ENCODE peak calls at places on chromosomes 12 and 14, in nine cellular contexts. H is stimulated activated naive CD4-positive, alpha-beta T cell; G is COR-L47; N is mesothelial cell of epicardium; O is activated naive CD4-positive, alpha-beta T cell; F is A549; V is Calu3; J is stimulated activated effector memory CD8-positive, alpha-beta T cell treated with anti-CD3 and anti-CD28 coated beads, Interleukin-12 subunit alpha, Interleukin-12 subunit beta, amount 100 ng/mL, for 72 hours; R is left kidney. K is an unnamed sample.

GRCh38 chr12:238736-239398 is 23.8 kb downstream of the SLC6A13 start:
- DNase-seq in H (no peak), G (no peak), N (no peak), O (no peak), F (no peak), V (no peak), J (no peak), R (no peak), K (no peak)

GRCh38 chr14:57317248-57317833 is 48.6 kb downstream of the AP5M1 start:
- DNase-seq in H (peak), G (peak), N (peak), O (peak), F (peak), V (peak), J (peak), R (peak), K (peak)

GRCh38 chr14:52703225-52703624 is 3.8 kb upstream of the PSMC6 start:
- DNase-seq in H (no peak), G (no peak), N (no peak), O (no peak), F (no peak), V (peak), J (no peak), R (no peak), K (no peak)

GRCh38 chr12:4449862-4450222 is 4.2 kb upstream of the FGF6 start:
- DNase-seq in H (no peak), G (peak), N (no peak), O (no peak), F (no peak), V (no peak), J (peak), R (no peak), K (no peak)

GRCh38 chr12:58728397-58728796 is 191.9 kb downstream of the LRIG3 start:
- DNase-seq in H (no peak), G (no peak), N (no peak), O (no peak), F (no peak), V (no peak), J (no peak), R (no peak), K (no peak)

GRCh38 chr12:80681287-80681686 is 26.1 kb upstream of the MYF6 start:
- DNase-seq in H (no peak), G (no peak), N (no peak), O (no peak), F (no peak), V (no peak), J (no peak), R (no peak), K (no peak)

GRCh38 chr12:14628771-14629170 is 61.1 kb upstream of the PLBD1 start:
- DNase-seq in H (no peak), G (no peak), N (no peak), O (no peak), F (no peak), V (no peak), J (no peak), R (peak), K (no peak)

GRCh38 chr14:99592394-99592793 is 11.6 kb downstream of the CCDC85C start:
- DNase-seq in H (no peak), G (no peak), N (no peak), O (no peak), F (no peak), V (no peak), J (no peak), R (no peak), K (no peak)

GRCh38 chr12:115823635-115824034 is 453.9 kb downstream of the MED13L start:
- DNase-seq in H (no peak), G (no peak), N (no peak), O (no peak), F (no peak), V (no peak), J (no peak), R (peak), K (no peak)

GRCh38 chr12:121238086-121238485 is 28.2 kb downstream of the P2RX4 start:
- DNase-seq in H (no peak), G (no peak), N (no peak), O (no peak), F (no peak), V (no peak), J (no peak), R (no peak), K (no peak)

GRCh38 chr14:105937253-105938054 is 411.1 kb downstream of the TMEM121 start:
- DNase-seq in H (no peak), G (no peak), N (peak), O (no peak), F (no peak), V (no peak), J (peak), R (no peak), K (no peak)

GRCh38 chr12:72273851-72274284 is 1.7 kb downstream of the TRHDE start:
- DNase-seq in H (no peak), G (no peak), N (no peak), O (no peak), F (no peak), V (peak), J (no peak), R (peak), K (no peak)

GRCh38 chr14:74604896-74605295 is 7.1 kb downstream of the LTBP2 start:
- DNase-seq in H (no peak), G (no peak), N (no peak), O (no peak), F (no peak), V (no peak), J (no peak), R (no peak), K (no peak)

GRCh38 chr12:104852102-104852501 is 106.0 kb downstream of the SLC41A2 start:
- DNase-seq in H (no peak), G (no peak), N (no peak), O (no peak), F (no peak), V (no peak), J (no peak), R (no peak), K (no peak)

GRCh38 chr12:6271281-6271680 is 39.2 kb upstream of the PLEKHG6 start:
- DNase-seq in H (no peak), G (no peak), N (no peak), O (no peak), F (no peak), V (no peak), J (no peak), R (no peak), K (no peak)

GRCh38 chr14:63632932-63633514 is 8.6 kb downstream of the WDR89 start:
- DNase-seq in H (peak), G (no peak), N (no peak), O (no peak), F (peak), V (no peak), J (no peak), R (no peak), K (peak)

GRCh38 chr14:93961610-93962009 is 14.8 kb downstream of the ASB2 start:
- DNase-seq in H (no peak), G (no peak), N (no peak), O (no peak), F (no peak), V (no peak), J (no peak), R (no peak), K (no peak)

GRCh38 chr14:73472182-73473114 is 14.1 kb upstream of the NUMB start:
- DNase-seq in H (peak), G (peak), N (no peak), O (no peak), F (peak), V (peak), J (no peak), R (peak), K (peak)

GRCh38 chr14:20998674-20999366 is at the start of gene SLC39A2:
- DNase-seq in H (no peak), G (no peak), N (peak), O (no peak), F (no peak), V (peak), J (no peak), R (peak), K (no peak)

GRCh38 chr12:64387201-64387816 is 3.2 kb downstream of the C12orf56 start:
- DNase-seq in H (no peak), G (no peak), N (no peak), O (no peak), F (no peak), V (no peak), J (no peak), R (peak), K (no peak)

GRCh38 chr14:105588236-105588860 is 62.0 kb downstream of the TMEM121 start:
- DNase-seq in H (no peak), G (no peak), N (no peak), O (no peak), F (no peak), V (no peak), J (no peak), R (no peak), K (no peak)

GRCh38 chr14:50658203-50658602 is 9.9 kb downstream of the SAV1 start:
- DNase-seq in H (no peak), G (no peak), N (no peak), O (no peak), F (no peak), V (no peak), J (no peak), R (peak), K (no peak)

GRCh38 chr14:102590667-102591099 is 1.8 kb upstream of the RCOR1 start:
- DNase-seq in H (no peak), G (no peak), N (peak), O (no peak), F (peak), V (peak), J (no peak), R (peak), K (peak)

GRCh38 chr14:79134346-79134745 is 964.2 kb downstream of the NRXN3 start:
- DNase-seq in H (no peak), G (no peak), N (no peak), O (no peak), F (no peak), V (no peak), J (no peak), R (no peak), K (no peak)

K was measured in SW480.